ENCODE peak calls at places on chromosomes 7 and 10, in five cellular contexts. One of them, this sample, is unnamed.

GRCh38 chr7:7693881-7694280 is 24.5 kb downstream of the RPA3 start:
- DNase-seq in epithelial cell of prostate: no peak
- DNase-seq in activated T-cell treated with anti-CD3 and anti-CD28 coated beads, Interleukin-2, amount 50 U/mL, for 72 hours: no peak
- DNase-seq in stimulated activated CD4-positive, alpha-beta T cell treated with anti-CD3 and anti-CD28 coated beads, TNF-alpha, amount 100 ng/mL, for 4 hours: no peak
- DNase-seq in progenitor cell of endocrine pancreas: no peak
- DNase-seq in this sample: no peak

GRCh38 chr10:131824371-131825149 is 76.2 kb upstream of the PPP2R2D start:
- DNase-seq in stimulated activated CD4-positive, alpha-beta T cell treated with anti-CD3 and anti-CD28 coated beads, TNF-alpha, amount 100 ng/mL, for 4 hours: no peak
- DNase-seq in activated T-cell treated with anti-CD3 and anti-CD28 coated beads, Interleukin-2, amount 50 U/mL, for 72 hours: no peak
- DNase-seq in progenitor cell of endocrine pancreas: no peak
- DNase-seq in epithelial cell of prostate: no peak
- DNase-seq in this sample: no peak

GRCh38 chr10:33799281-33799943 is 464.9 kb upstream of the NRP1 start:
- DNase-seq in activated T-cell treated with anti-CD3 and anti-CD28 coated beads, Interleukin-2, amount 50 U/mL, for 72 hours: no peak
- DNase-seq in progenitor cell of endocrine pancreas: no peak
- DNase-seq in stimulated activated CD4-positive, alpha-beta T cell treated with anti-CD3 and anti-CD28 coated beads, TNF-alpha, amount 100 ng/mL, for 4 hours: no peak
- DNase-seq in epithelial cell of prostate: no peak
- DNase-seq in this sample: no peak

GRCh38 chr7:117951711-117952280 is 78.6 kb upstream of the CTTNBP2 start:
- DNase-seq in progenitor cell of endocrine pancreas: no peak
- DNase-seq in stimulated activated CD4-positive, alpha-beta T cell treated with anti-CD3 and anti-CD28 coated beads, TNF-alpha, amount 100 ng/mL, for 4 hours: no peak
- DNase-seq in epithelial cell of prostate: no peak
- DNase-seq in activated T-cell treated with anti-CD3 and anti-CD28 coated beads, Interleukin-2, amount 50 U/mL, for 72 hours: no peak
- DNase-seq in this sample: no peak

GRCh38 chr10:76086571-76087260 is 655.3 kb downstream of the LRMDA start:
- DNase-seq in activated T-cell treated with anti-CD3 and anti-CD28 coated beads, Interleukin-2, amount 50 U/mL, for 72 hours: no peak
- DNase-seq in epithelial cell of prostate: no peak
- DNase-seq in progenitor cell of endocrine pancreas: no peak
- DNase-seq in stimulated activated CD4-positive, alpha-beta T cell treated with anti-CD3 and anti-CD28 coated beads, TNF-alpha, amount 100 ng/mL, for 4 hours: no peak
- DNase-seq in this sample: no peak

GRCh38 chr10:58952747-58953466 is 223.5 kb upstream of the PHYHIPL start:
- DNase-seq in stimulated activated CD4-positive, alpha-beta T cell treated with anti-CD3 and anti-CD28 coated beads, TNF-alpha, amount 100 ng/mL, for 4 hours: no peak
- DNase-seq in epithelial cell of prostate: no peak
- DNase-seq in progenitor cell of endocrine pancreas: peak; percentile 15
- DNase-seq in activated T-cell treated with anti-CD3 and anti-CD28 coated beads, Interleukin-2, amount 50 U/mL, for 72 hours: no peak
- DNase-seq in this sample: no peak

GRCh38 chr7:200704-201103 is 8.3 kb downstream of the FAM20C start:
- DNase-seq in epithelial cell of prostate: no peak
- DNase-seq in stimulated activated CD4-positive, alpha-beta T cell treated with anti-CD3 and anti-CD28 coated beads, TNF-alpha, amount 100 ng/mL, for 4 hours: no peak
- DNase-seq in activated T-cell treated with anti-CD3 and anti-CD28 coated beads, Interleukin-2, amount 50 U/mL, for 72 hours: no peak
- DNase-seq in progenitor cell of endocrine pancreas: no peak
- DNase-seq in this sample: no peak

GRCh38 chr10:23064288-23065114 is 30.9 kb upstream of the MSRB2 start:
- DNase-seq in stimulated activated CD4-positive, alpha-beta T cell treated with anti-CD3 and anti-CD28 coated beads, TNF-alpha, amount 100 ng/mL, for 4 hours: no peak
- DNase-seq in progenitor cell of endocrine pancreas: no peak
- DNase-seq in epithelial cell of prostate: no peak
- DNase-seq in activated T-cell treated with anti-CD3 and anti-CD28 coated beads, Interleukin-2, amount 50 U/mL, for 72 hours: no peak
- DNase-seq in this sample: no peak

GRCh38 chr7:32892521-32893224 is 1.1 kb upstream of the KBTBD2 start:
- DNase-seq in epithelial cell of prostate: peak; percentile 24
- DNase-seq in activated T-cell treated with anti-CD3 and anti-CD28 coated beads, Interleukin-2, amount 50 U/mL, for 72 hours: peak; percentile 53
- DNase-seq in progenitor cell of endocrine pancreas: no peak
- DNase-seq in stimulated activated CD4-positive, alpha-beta T cell treated with anti-CD3 and anti-CD28 coated beads, TNF-alpha, amount 100 ng/mL, for 4 hours: peak; percentile 17
- DNase-seq in this sample: peak; percentile 56

GRCh38 chr7:7581531-7582179 is 15.0 kb downstream of the MIOS start:
- DNase-seq in activated T-cell treated with anti-CD3 and anti-CD28 coated beads, Interleukin-2, amount 50 U/mL, for 72 hours: no peak
- DNase-seq in stimulated activated CD4-positive, alpha-beta T cell treated with anti-CD3 and anti-CD28 coated beads, TNF-alpha, amount 100 ng/mL, for 4 hours: no peak
- DNase-seq in progenitor cell of endocrine pancreas: no peak
- DNase-seq in epithelial cell of prostate: no peak
- DNase-seq in this sample: no peak

GRCh38 chr10:18984531-18984930 is 64.1 kb upstream of the MALRD1 start:
- DNase-seq in activated T-cell treated with anti-CD3 and anti-CD28 coated beads, Interleukin-2, amount 50 U/mL, for 72 hours: no peak
- DNase-seq in stimulated activated CD4-positive, alpha-beta T cell treated with anti-CD3 and anti-CD28 coated beads, TNF-alpha, amount 100 ng/mL, for 4 hours: no peak
- DNase-seq in progenitor cell of endocrine pancreas: no peak
- DNase-seq in epithelial cell of prostate: no peak
- DNase-seq in this sample: no peak

GRCh38 chr7:38318803-38319416 is 45.5 kb upstream of the TARP start:
- DNase-seq in stimulated activated CD4-positive, alpha-beta T cell treated with anti-CD3 and anti-CD28 coated beads, TNF-alpha, amount 100 ng/mL, for 4 hours: no peak
- DNase-seq in epithelial cell of prostate: peak; percentile 14
- DNase-seq in progenitor cell of endocrine pancreas: no peak
- DNase-seq in activated T-cell treated with anti-CD3 and anti-CD28 coated beads, Interleukin-2, amount 50 U/mL, for 72 hours: no peak
- DNase-seq in this sample: no peak

GRCh38 chr10:124122211-124122610 is 28.8 kb upstream of the CHST15 start:
- DNase-seq in epithelial cell of prostate: no peak
- DNase-seq in progenitor cell of endocrine pancreas: no peak
- DNase-seq in activated T-cell treated with anti-CD3 and anti-CD28 coated beads, Interleukin-2, amount 50 U/mL, for 72 hours: no peak
- DNase-seq in stimulated activated CD4-positive, alpha-beta T cell treated with anti-CD3 and anti-CD28 coated beads, TNF-alpha, amount 100 ng/mL, for 4 hours: no peak
- DNase-seq in this sample: no peak

GRCh38 chr7:30379741-30380140 is 95.3 kb downstream of the ZNRF2 start:
- DNase-seq in stimulated activated CD4-positive, alpha-beta T cell treated with anti-CD3 and anti-CD28 coated beads, TNF-alpha, amount 100 ng/mL, for 4 hours: no peak
- DNase-seq in progenitor cell of endocrine pancreas: no peak
- DNase-seq in activated T-cell treated with anti-CD3 and anti-CD28 coated beads, Interleukin-2, amount 50 U/mL, for 72 hours: no peak
- DNase-seq in epithelial cell of prostate: no peak
- DNase-seq in this sample: no peak

GRCh38 chr7:151378496-151379192 is 31.2 kb downstream of the WDR86 start:
- DNase-seq in progenitor cell of endocrine pancreas: no peak
- DNase-seq in activated T-cell treated with anti-CD3 and anti-CD28 coated beads, Interleukin-2, amount 50 U/mL, for 72 hours: no peak
- DNase-seq in stimulated activated CD4-positive, alpha-beta T cell treated with anti-CD3 and anti-CD28 coated beads, TNF-alpha, amount 100 ng/mL, for 4 hours: no peak
- DNase-seq in epithelial cell of prostate: no peak
- DNase-seq in this sample: no peak

GRCh38 chr7:128115326-128115820 is 84.1 kb upstream of the LRRC4 start:
- DNase-seq in epithelial cell of prostate: no peak
- DNase-seq in activated T-cell treated with anti-CD3 and anti-CD28 coated beads, Interleukin-2, amount 50 U/mL, for 72 hours: no peak
- DNase-seq in stimulated activated CD4-positive, alpha-beta T cell treated with anti-CD3 and anti-CD28 coated beads, TNF-alpha, amount 100 ng/mL, for 4 hours: no peak
- DNase-seq in progenitor cell of endocrine pancreas: no peak
- DNase-seq in this sample: no peak

GRCh38 chr7:112575864-112576263 is 95.1 kb downstream of the LSMEM1 start:
- DNase-seq in activated T-cell treated with anti-CD3 and anti-CD28 coated beads, Interleukin-2, amount 50 U/mL, for 72 hours: no peak
- DNase-seq in stimulated activated CD4-positive, alpha-beta T cell treated with anti-CD3 and anti-CD28 coated beads, TNF-alpha, amount 100 ng/mL, for 4 hours: no peak
- DNase-seq in progenitor cell of endocrine pancreas: no peak
- DNase-seq in epithelial cell of prostate: no peak
- DNase-seq in this sample: no peak

GRCh38 chr10:74799840-74800239 is 26.6 kb upstream of the KAT6B start:
- DNase-seq in activated T-cell treated with anti-CD3 and anti-CD28 coated beads, Interleukin-2, amount 50 U/mL, for 72 hours: peak; percentile 47
- DNase-seq in progenitor cell of endocrine pancreas: no peak
- DNase-seq in stimulated activated CD4-positive, alpha-beta T cell treated with anti-CD3 and anti-CD28 coated beads, TNF-alpha, amount 100 ng/mL, for 4 hours: no peak
- DNase-seq in epithelial cell of prostate: peak; percentile 82
- DNase-seq in this sample: no peak

GRCh38 chr7:126210707-126211106 is 1042.0 kb downstream of the GRM8 start:
- DNase-seq in stimulated activated CD4-positive, alpha-beta T cell treated with anti-CD3 and anti-CD28 coated beads, TNF-alpha, amount 100 ng/mL, for 4 hours: no peak
- DNase-seq in epithelial cell of prostate: no peak
- DNase-seq in activated T-cell treated with anti-CD3 and anti-CD28 coated beads, Interleukin-2, amount 50 U/mL, for 72 hours: no peak
- DNase-seq in progenitor cell of endocrine pancreas: no peak
- DNase-seq in this sample: no peak